ENCODE peak calls at places on chromosomes 3 and 15, in eight cellular contexts. E is astrocyte; D is AG04449; F is testis; T is K562; A is sigmoid colon; V is foreskin fibroblast; X is CD8-positive, alpha-beta T cell. P is an unnamed sample.

GRCh38 chr3:127817331-127817821 is 4.9 kb downstream of the MGLL start:
- DNase-seq in E (peak), D (no peak), F (no peak), T (no peak), A (no peak), V (peak), X (no peak), P (no peak)

GRCh38 chr3:184358140-184358767 is 3.2 kb downstream of the CLCN2 start:
- DNase-seq in E (no peak), D (no peak), F (no peak), T (no peak), A (no peak), V (no peak), X (no peak), P (no peak)

GRCh38 chr3:133868166-133868565 is 27.5 kb downstream of the RAB6B start:
- DNase-seq in E (no peak), D (no peak), F (peak), T (no peak), A (no peak), V (no peak), X (no peak), P (no peak)

GRCh38 chr3:161274691-161275298 is 53.7 kb downstream of the NMD3 start:
- DNase-seq in E (no peak), D (no peak), F (peak), T (peak), A (no peak), V (peak), X (no peak), P (peak)

GRCh38 chr3:13420817-13421755 is 964 bp upstream of the NUP210 start:
- DNase-seq in E (no peak), D (no peak), F (peak), T (peak), A (no peak), V (no peak), X (peak), P (no peak)

GRCh38 chr3:136752046-136752326 is 192 bp downstream of the STAG1 start:
- DNase-seq in E (no peak), D (no peak), F (no peak), T (peak), A (no peak), V (no peak), X (no peak), P (no peak)

GRCh38 chr15:26214290-26214689 is 351.2 kb upstream of the ATP10A start:
- DNase-seq in E (no peak), D (no peak), F (no peak), T (no peak), A (no peak), V (no peak), X (no peak), P (no peak)

GRCh38 chr15:40900256-40901052 is 6.2 kb downstream of the VPS18 start:
- DNase-seq in E (no peak), D (no peak), F (no peak), T (no peak), A (no peak), V (no peak), X (no peak), P (no peak)

GRCh38 chr3:126149960-126150515 is 30.3 kb downstream of the ALDH1L1 start:
- DNase-seq in E (no peak), D (no peak), F (peak), T (no peak), A (peak), V (no peak), X (no peak), P (no peak)

GRCh38 chr15:51189579-51190397 is 95.1 kb upstream of the TNFAIP8L3 start:
- DNase-seq in E (no peak), D (no peak), F (no peak), T (no peak), A (no peak), V (no peak), X (no peak), P (no peak)

GRCh38 chr3:107285197-107285596 is 92.0 kb upstream of the CCDC54 start:
- DNase-seq in E (no peak), D (no peak), F (no peak), T (no peak), A (no peak), V (peak), X (no peak), P (no peak)

GRCh38 chr3:32937331-32937730 is 14.1 kb upstream of the CCR4 start:
- DNase-seq in E (no peak), D (no peak), F (no peak), T (no peak), A (no peak), V (no peak), X (no peak), P (peak)

GRCh38 chr3:32643354-32643753 is 41.6 kb upstream of the CNOT10 start:
- DNase-seq in E (no peak), D (no peak), F (no peak), T (no peak), A (no peak), V (no peak), X (no peak), P (no peak)

GRCh38 chr3:134872405-134872804 is 77.3 kb downstream of the EPHB1 start:
- DNase-seq in E (no peak), D (no peak), F (no peak), T (no peak), A (no peak), V (no peak), X (no peak), P (no peak)

GRCh38 chr3:191094057-191094456 is 105.0 kb upstream of the OSTN start:
- DNase-seq in E (peak), D (peak), F (no peak), T (no peak), A (no peak), V (peak), X (no peak), P (no peak)

GRCh38 chr3:48232232-48232631 is 8.7 kb upstream of the ZNF589 start:
- DNase-seq in E (no peak), D (no peak), F (peak), T (no peak), A (no peak), V (no peak), X (no peak), P (no peak)

GRCh38 chr3:126288314-126288713 is 68.9 kb downstream of the KLF15 start:
- DNase-seq in E (no peak), D (no peak), F (peak), T (no peak), A (peak), V (no peak), X (no peak), P (no peak)

GRCh38 chr3:101950985-101951733 is 101.8 kb downstream of the NFKBIZ start:
- DNase-seq in E (no peak), D (no peak), F (no peak), T (no peak), A (no peak), V (peak), X (no peak), P (no peak)

GRCh38 chr3:30131171-30131570 is 475.2 kb upstream of the TGFBR2 start:
- DNase-seq in E (no peak), D (no peak), F (no peak), T (no peak), A (no peak), V (no peak), X (no peak), P (no peak)

GRCh38 chr3:149324332-149324731 is 9.1 kb downstream of the TM4SF18 start:
- DNase-seq in E (no peak), D (no peak), F (no peak), T (no peak), A (no peak), V (no peak), X (no peak), P (no peak)

GRCh38 chr3:102038477-102039142 is 189.3 kb downstream of the NFKBIZ start:
- DNase-seq in E (no peak), D (no peak), F (no peak), T (no peak), A (no peak), V (no peak), X (no peak), P (no peak)

GRCh38 chr15:84611631-84612030 is 10.8 kb downstream of the ZSCAN2 start:
- DNase-seq in E (peak), D (no peak), F (no peak), T (no peak), A (no peak), V (peak), X (no peak), P (no peak)

GRCh38 chr3:39249453-39250115 is 30.3 kb downstream of the CX3CR1 start:
- DNase-seq in E (peak), D (no peak), F (no peak), T (no peak), A (no peak), V (no peak), X (no peak), P (no peak)

GRCh38 chr15:90408657-90409056 is 20.6 kb downstream of the IQGAP1 start:
- DNase-seq in E (no peak), D (no peak), F (no peak), T (no peak), A (no peak), V (no peak), X (no peak), P (no peak)

GRCh38 chr3:196627043-196627442 is 12.5 kb upstream of the NRROS start:
- DNase-seq in E (no peak), D (no peak), F (no peak), T (no peak), A (no peak), V (no peak), X (no peak), P (no peak)

GRCh38 chr15:50765202-50765967 is at the start of gene SPPL2A:
- DNase-seq in E (peak), D (no peak), F (peak), T (peak), A (peak), V (peak), X (peak), P (peak)

GRCh38 chr3:80696280-80696679 is 928.5 kb upstream of the ROBO1 start:
- DNase-seq in E (no peak), D (no peak), F (no peak), T (no peak), A (no peak), V (no peak), X (no peak), P (no peak)

GRCh38 chr3:81723732-81724313 is 37.6 kb downstream of the GBE1 start:
- DNase-seq in E (peak), D (no peak), F (no peak), T (peak), A (no peak), V (peak), X (no peak), P (no peak)

GRCh38 chr3:86837871-86838270 is 153.1 kb downstream of the VGLL3 start:
- DNase-seq in E (no peak), D (no peak), F (no peak), T (no peak), A (no peak), V (peak), X (no peak), P (no peak)

GRCh38 chr15:83061680-83062079 is 5.4 kb downstream of the BTBD1 start:
- DNase-seq in E (peak), D (peak), F (no peak), T (no peak), A (no peak), V (peak), X (no peak), P (no peak)

GRCh38 chr15:38706956-38707355 is 142.3 kb upstream of the RASGRP1 start:
- DNase-seq in E (no peak), D (no peak), F (no peak), T (no peak), A (no peak), V (no peak), X (no peak), P (no peak)

GRCh38 chr15:65384895-65385867 is 7.4 kb upstream of the IGDCC3 start:
- DNase-seq in E (peak), D (peak), F (peak), T (peak), A (peak), V (peak), X (peak), P (peak)
- H3K4me3 ChIP-seq in E (no peak), D (no peak), F (peak), T (peak), A (peak), V (no peak), X (peak), P (peak)

DNA sequence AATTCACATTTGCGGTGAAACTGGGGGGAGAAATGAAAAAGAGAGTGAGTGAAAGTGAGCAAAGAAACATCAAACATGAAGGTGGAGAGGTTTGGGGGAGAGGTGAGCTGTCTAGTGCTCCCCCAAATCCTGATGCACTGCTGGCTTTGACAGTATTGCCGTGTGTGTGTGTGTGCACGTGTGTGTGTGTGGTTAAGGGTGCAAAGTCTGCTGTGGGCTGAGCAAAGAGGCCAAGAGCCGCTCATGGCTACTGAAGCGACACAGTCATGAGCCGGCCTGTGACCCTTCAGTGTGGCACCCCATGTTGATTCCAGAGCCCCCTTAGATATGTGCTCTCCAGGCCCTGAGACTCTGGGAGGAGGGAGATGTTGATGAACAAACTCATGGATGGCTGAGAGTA is 94.3 kb downstream of the DGKG start:
- DNase-seq in E (no peak), D (no peak), F (no peak), T (no peak), A (no peak), V (no peak), X (no peak), P (no peak)
- H3K4me3 ChIP-seq in E (no peak), D (no peak), F (no peak), T (no peak), A (no peak), V (no peak), X (no peak), P (no peak)

DNA sequence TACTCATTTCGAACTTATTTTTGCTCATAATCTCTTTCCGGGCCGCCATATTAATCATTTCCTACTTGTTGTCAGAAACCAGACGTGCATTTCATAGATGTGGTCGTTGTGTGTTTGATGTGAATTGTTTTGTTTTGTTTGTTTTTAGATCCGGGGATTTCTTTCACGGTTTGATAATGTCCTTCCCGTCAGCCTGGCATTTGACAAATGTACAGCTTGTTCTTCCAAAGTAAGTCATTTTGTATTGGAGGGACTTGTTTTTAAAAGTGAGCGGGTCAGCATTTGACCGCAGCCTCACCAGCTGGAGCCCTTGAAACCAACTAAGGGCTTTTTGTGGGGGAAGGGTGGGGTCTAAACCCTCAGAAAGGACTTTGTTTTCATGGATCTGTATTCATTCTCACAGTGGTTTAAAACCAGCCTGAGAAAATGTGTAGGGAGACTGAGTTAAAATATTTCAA is 107.7 kb downstream of the ATG7 start:
- DNase-seq in E (peak), D (no peak), F (no peak), T (no peak), A (no peak), V (no peak), X (no peak), P (no peak)
- H3K4me3 ChIP-seq in E (no peak), D (no peak), F (no peak), T (no peak), A (no peak), V (no peak), X (no peak), P (no peak)

GRCh38 chr3:58336135-58336882 is 3.6 kb downstream of the PXK start:
- DNase-seq in E (peak), D (peak), F (no peak), T (no peak), A (no peak), V (peak), X (no peak), P (no peak)

GRCh38 chr3:58335432-58335947 is 2.8 kb downstream of the PXK start:
- DNase-seq in E (no peak), D (no peak), F (no peak), T (no peak), A (no peak), V (no peak), X (no peak), P (no peak)

GRCh38 chr3:58340594-58341244 is 8.0 kb downstream of the PXK start:
- DNase-seq in E (no peak), D (no peak), F (no peak), T (no peak), A (no peak), V (no peak), X (no peak), P (no peak)

GRCh38 chr3:58334013-58334321 is 1.3 kb downstream of the PXK start:
- DNase-seq in E (no peak), D (no peak), F (no peak), T (no peak), A (no peak), V (peak), X (no peak), P (no peak)

GRCh38 chr3:58337190-58337589 is 4.5 kb downstream of the PXK start:
- DNase-seq in E (no peak), D (no peak), F (no peak), T (no peak), A (no peak), V (no peak), X (no peak), P (no peak)
- H3K4me3 ChIP-seq in E (no peak), D (no peak), F (no peak), T (no peak), A (no peak), V (no peak), X (no peak), P (no peak)

GRCh38 chr3:171458056-171458856 is 1.9 kb downstream of the TNIK start:
- DNase-seq in E (no peak), D (no peak), F (peak), T (no peak), A (no peak), V (no peak), X (peak), P (no peak)
- H3K4me3 ChIP-seq in E (peak), D (peak), F (peak), T (peak), A (peak), V (peak), X (peak), P (no peak)

GRCh38 chr15:100878601-100879000 is 1.0 kb upstream of the ALDH1A3 start:
- DNase-seq in E (no peak), D (no peak), F (no peak), T (no peak), A (no peak), V (no peak), X (no peak), P (no peak)
- H3K4me3 ChIP-seq in E (no peak), D (no peak), F (peak), T (no peak), A (peak), V (no peak), X (no peak), P (peak)

GRCh38 chr3:129600348-129600747 is 6.1 kb downstream of the PLXND1 start:
- DNase-seq in E (no peak), D (no peak), F (no peak), T (no peak), A (no peak), V (no peak), X (no peak), P (no peak)

GRCh38 chr3:129599073-129599472 is 7.4 kb downstream of the PLXND1 start:
- DNase-seq in E (no peak), D (no peak), F (no peak), T (no peak), A (no peak), V (no peak), X (no peak), P (no peak)

GRCh38 chr3:129597792-129598381 is 8.6 kb downstream of the PLXND1 start:
- DNase-seq in E (peak), D (no peak), F (no peak), T (no peak), A (no peak), V (peak), X (no peak), P (no peak)

GRCh38 chr3:129598484-129598883 is 8.0 kb downstream of the PLXND1 start:
- DNase-seq in E (no peak), D (no peak), F (no peak), T (no peak), A (no peak), V (no peak), X (no peak), P (no peak)

DNA sequence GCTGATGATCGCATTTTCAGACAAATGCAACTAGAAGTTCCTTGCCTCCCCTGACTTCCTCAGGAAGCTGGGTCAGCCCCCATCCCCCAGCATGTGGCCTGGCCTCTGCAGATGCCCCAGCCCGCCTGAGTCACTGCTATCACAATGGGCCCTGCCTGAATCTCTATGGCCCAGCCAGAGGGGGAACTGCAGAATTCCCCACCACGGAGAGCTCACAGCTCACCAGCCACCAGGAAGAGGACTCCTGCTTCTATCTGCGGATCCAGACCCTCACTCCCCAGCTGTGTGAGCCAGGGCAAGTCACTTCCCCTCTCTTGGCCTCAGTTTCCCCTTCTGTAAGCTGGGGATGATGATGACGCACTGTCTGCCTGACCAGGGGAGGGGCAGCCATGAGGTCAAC is 6.9 kb downstream of the PLXND1 start:
- DNase-seq in E (peak), D (no peak), F (no peak), T (peak), A (peak), V (peak), X (no peak), P (no peak)
- H3K4me3 ChIP-seq in E (peak), D (no peak), F (no peak), T (no peak), A (no peak), V (no peak), X (no peak), P (no peak)

DNA sequence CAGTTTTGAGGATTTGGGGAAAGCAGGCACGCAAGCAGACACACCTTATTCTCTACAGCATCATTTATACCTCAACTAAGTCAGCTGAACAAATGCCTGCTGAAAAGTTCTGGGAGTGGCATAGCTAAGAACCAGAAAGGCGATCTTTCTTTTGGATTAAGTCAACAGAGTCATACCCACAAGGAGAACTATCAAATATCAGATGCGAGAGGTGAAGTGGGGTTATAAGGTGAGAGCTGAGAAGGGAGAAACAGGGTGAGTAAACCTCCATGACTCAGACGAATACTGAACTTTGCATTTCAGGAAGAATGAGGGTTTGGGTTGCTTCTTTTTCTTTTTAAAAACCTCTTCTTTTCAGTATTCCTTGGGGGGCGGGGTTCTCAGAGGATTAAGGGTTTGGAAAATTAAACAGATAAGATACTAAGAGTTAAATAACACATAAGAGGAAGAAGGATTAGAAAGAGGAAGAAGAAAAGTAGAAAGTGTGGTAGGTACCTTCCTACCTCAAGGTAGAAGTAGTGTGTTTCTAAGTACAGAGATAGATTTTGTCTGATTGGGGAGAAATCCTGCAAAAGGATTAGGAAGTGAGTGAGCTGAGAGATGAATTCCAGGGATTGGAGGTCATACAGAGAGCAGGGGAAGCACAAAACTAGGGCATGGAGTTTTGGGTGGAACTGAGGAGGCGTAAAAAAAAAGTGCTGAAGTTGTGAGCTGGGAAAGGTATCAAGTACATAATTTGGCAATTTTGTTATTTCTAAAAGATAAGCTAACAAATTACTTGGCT is 41.3 kb upstream of the ICE2 start:
- DNase-seq in E (peak), D (no peak), F (no peak), T (no peak), A (no peak), V (peak), X (no peak), P (no peak)
- H3K4me3 ChIP-seq in E (peak), D (no peak), F (no peak), T (no peak), A (no peak), V (no peak), X (no peak), P (no peak)

DNA sequence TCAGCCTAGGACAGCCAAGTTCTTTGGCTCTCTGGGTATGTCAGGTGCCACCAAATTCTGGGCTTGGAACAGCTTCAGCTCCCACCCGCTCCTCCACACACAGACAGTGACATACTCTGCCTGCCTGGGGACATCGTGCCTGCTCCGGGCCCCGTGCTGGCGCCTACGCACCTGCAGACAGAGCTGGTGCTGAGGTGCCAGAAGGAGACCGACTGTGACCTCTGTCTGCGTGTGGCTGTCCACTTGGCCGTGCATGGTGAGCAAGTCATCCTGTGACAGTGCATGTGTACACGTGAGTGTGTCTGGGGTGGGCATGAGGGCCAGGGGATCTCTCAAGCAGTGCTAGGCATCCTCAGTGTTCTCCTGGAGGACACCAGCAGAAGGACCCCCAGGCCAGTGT is 922 bp downstream of the IL17RC start:
- DNase-seq in E (no peak), D (no peak), F (no peak), T (no peak), A (no peak), V (no peak), X (no peak), P (no peak)
- H3K4me3 ChIP-seq in E (no peak), D (peak), F (no peak), T (no peak), A (peak), V (peak), X (no peak), P (no peak)